ENCODE peak calls at places on chromosomes 7 and 10, in eight cellular contexts. O, W, F, A, R, Q, J and M are unnamed samples.

GRCh38 chr10:132978542-132978941 is 36.2 kb upstream of the CFAP46 start:
- DNase-seq in O (no peak), W (no peak), F (no peak), A (no peak), R (peak; percentile 22), Q (no peak), J (peak; percentile 6), M (peak; percentile 1)

GRCh38 chr10:100008142-100008522 is 1.6 kb downstream of the DNMBP start:
- DNase-seq in O (no peak), W (no peak), F (peak; percentile 61), A (no peak), R (no peak), Q (peak; percentile 35), J (no peak), M (no peak)

GRCh38 chr10:24744966-24745365 is 21.3 kb upstream of the ARHGAP21 start:
- DNase-seq in O (no peak), W (no peak), F (no peak), A (no peak), R (no peak), Q (no peak), J (no peak), M (no peak)

GRCh38 chr7:1755783-1756626 is 85.9 kb downstream of the ELFN1 start:
- DNase-seq in O (no peak), W (no peak), F (no peak), A (no peak), R (no peak), Q (no peak), J (no peak), M (no peak)

GRCh38 chr7:43479543-43479942 is 103.4 kb upstream of the STK17A start:
- DNase-seq in O (no peak), W (no peak), F (no peak), A (no peak), R (no peak), Q (no peak), J (no peak), M (no peak)

GRCh38 chr10:28381903-28382347 is 79.1 kb upstream of the MPP7 start:
- DNase-seq in O (peak; percentile 76), W (peak; percentile 81), F (peak; percentile 92), A (peak; percentile 85), R (peak; percentile 62), Q (peak; percentile 94), J (peak; percentile 61), M (peak; percentile 89)

GRCh38 chr10:80277016-80277415 is 12.4 kb downstream of the MAT1A start:
- DNase-seq in O (no peak), W (no peak), F (no peak), A (no peak), R (no peak), Q (no peak), J (no peak), M (no peak)

GRCh38 chr10:44911081-44911540 is at the start of gene TMEM72:
- DNase-seq in O (peak; percentile 63), W (peak; percentile 52), F (no peak), A (peak; percentile 79), R (peak; percentile 27), Q (no peak), J (no peak), M (peak; percentile 41)

GRCh38 chr10:49220031-49220430 is 31.8 kb upstream of the TMEM273 start:
- DNase-seq in O (no peak), W (no peak), F (no peak), A (no peak), R (no peak), Q (no peak), J (no peak), M (no peak)

DNA sequence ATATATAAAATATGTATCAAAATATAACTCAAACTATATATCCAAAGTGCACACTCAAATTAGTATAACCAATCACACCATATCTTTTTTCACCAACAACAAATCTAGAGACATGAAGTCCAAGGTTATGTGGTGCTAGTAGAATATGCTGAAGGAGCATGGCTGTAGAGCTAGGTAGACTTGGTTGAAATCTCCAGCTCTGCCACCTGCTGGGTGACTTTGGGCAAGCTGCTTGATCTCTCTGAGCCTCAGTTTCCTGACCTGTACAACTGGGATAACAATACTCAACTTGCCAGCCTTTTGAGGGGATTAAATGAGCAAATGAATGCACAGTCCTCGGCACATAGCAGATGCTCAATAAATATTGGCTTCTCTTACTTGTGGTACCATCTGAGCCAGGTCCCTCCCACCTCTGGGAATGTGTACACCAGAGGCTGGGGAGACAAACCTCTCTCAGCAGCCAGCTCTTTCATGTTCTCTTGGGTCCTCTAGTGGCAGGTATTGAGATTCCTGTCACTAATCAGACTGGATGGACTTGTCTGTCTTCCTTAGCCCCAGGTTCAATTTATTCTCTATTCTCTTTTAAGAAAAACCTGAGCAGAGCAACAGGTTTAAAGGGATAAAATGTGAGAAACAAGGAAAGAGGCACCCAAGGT is 94.3 kb upstream of the PDE1C start:
- DNase-seq in O (no peak), W (peak; percentile 64), F (peak; percentile 77), A (peak; percentile 79), R (peak; percentile 12), Q (peak; percentile 36), J (no peak), M (no peak)
- TF ChIP-seq CTCF in O (peak; percentile 61), W (peak; percentile 78), F (peak; percentile 50), A (peak; percentile 92), R (peak; percentile 84), Q (peak; percentile 39), J (peak; percentile 67), M (peak; percentile 51)

GRCh38 chr10:120578890-120579289 is 121.9 kb downstream of the PLPP4 start:
- DNase-seq in O (no peak), W (no peak), F (no peak), A (no peak), R (no peak), Q (no peak), J (no peak), M (no peak)
- TF ChIP-seq CTCF in O (no peak), W (peak; percentile 47), F (no peak), A (no peak), R (no peak), Q (no peak), J (no peak), M (no peak)

DNA sequence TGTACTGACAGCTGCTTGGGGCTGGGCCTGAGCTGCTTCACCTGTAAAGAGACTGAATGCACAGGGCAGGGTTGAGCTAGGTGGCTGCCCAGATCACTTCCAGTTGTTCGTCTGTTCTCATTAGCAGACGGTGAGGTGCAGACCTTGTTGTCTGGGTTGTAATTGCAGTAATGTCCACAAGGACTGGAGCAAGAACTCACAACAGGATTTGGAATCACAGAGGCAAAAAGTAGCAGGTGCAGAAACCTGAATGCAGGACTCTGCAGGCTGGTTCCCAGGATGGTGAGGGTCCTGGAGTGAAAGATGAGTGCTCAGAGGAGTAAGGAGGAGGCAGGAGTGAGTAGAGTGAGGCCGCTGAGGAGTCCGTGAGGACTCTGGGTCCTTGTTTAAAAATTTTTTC is 9.2 kb downstream of the ZSCAN25 start:
- DNase-seq in O (no peak), W (no peak), F (no peak), A (no peak), R (no peak), Q (no peak), J (no peak), M (no peak)
- TF ChIP-seq CTCF in O (no peak), W (no peak), F (no peak), A (no peak), R (no peak), Q (no peak), J (no peak), M (peak; percentile 17)

GRCh38 chr7:79302281-79302680 is 151.2 kb downstream of the MAGI2 start:
- DNase-seq in O (no peak), W (no peak), F (no peak), A (no peak), R (no peak), Q (no peak), J (no peak), M (no peak)

GRCh38 chr7:79293655-79294142 is 159.8 kb downstream of the MAGI2 start:
- DNase-seq in O (no peak), W (no peak), F (peak; percentile 6), A (peak; percentile 55), R (no peak), Q (no peak), J (no peak), M (no peak)

GRCh38 chr7:79296553-79297320 is 156.7 kb downstream of the MAGI2 start:
- DNase-seq in O (no peak), W (no peak), F (no peak), A (no peak), R (no peak), Q (no peak), J (no peak), M (no peak)

GRCh38 chr7:79301419-79301818 is 152.0 kb downstream of the MAGI2 start:
- DNase-seq in O (no peak), W (no peak), F (no peak), A (no peak), R (no peak), Q (no peak), J (no peak), M (no peak)

DNA sequence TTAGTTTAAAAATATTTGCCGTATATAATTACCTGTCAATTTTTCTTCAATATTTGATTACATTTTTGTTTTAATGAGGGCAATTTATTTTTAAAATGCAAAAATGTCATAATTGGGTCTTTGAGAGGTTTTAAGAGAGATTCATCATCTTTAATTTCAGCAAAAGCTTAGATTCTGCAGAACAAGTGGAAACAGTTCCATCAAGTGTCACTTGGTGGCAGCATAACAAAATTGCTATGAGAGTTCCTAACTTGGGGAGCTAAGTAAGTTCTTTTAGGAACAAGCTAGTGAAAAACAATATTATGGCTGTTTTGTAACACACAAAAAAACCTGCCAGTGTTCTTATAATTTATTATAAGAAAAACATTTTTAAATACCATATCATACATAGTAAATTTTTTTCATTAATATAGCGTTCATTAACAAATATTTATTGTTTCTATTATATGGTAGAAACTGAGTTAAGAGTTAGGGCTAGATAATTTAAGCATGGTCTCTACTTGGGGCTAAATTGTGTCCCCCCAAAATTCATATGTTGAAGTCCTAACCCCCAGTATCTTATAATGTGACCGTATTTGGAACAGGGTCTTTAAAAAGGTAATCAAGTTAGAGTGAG is 155.2 kb downstream of the MAGI2 start:
- DNase-seq in O (no peak), W (no peak), F (peak; percentile 80), A (peak; percentile 24), R (peak; percentile 55), Q (peak; percentile 50), J (no peak), M (peak; percentile 23)
- TF ChIP-seq CTCF in O (peak; percentile 81), W (peak; percentile 84), F (peak; percentile 81), A (no peak), R (peak; percentile 97), Q (peak; percentile 69), J (peak; percentile 81), M (peak; percentile 75)

GRCh38 chr7:16066805-16067459 is 354.4 kb downstream of the CRPPA start:
- DNase-seq in O (no peak), W (no peak), F (peak; percentile 40), A (no peak), R (no peak), Q (no peak), J (no peak), M (no peak)

GRCh38 chr7:16070806-16071205 is 350.5 kb downstream of the CRPPA start:
- DNase-seq in O (no peak), W (no peak), F (no peak), A (no peak), R (no peak), Q (no peak), J (no peak), M (no peak)

GRCh38 chr7:16067695-16068094 is 353.6 kb downstream of the CRPPA start:
- DNase-seq in O (no peak), W (no peak), F (no peak), A (no peak), R (no peak), Q (no peak), J (no peak), M (no peak)

GRCh38 chr7:16071246-16071857 is 350.0 kb downstream of the CRPPA start:
- DNase-seq in O (no peak), W (no peak), F (peak; percentile 80), A (peak; percentile 34), R (peak; percentile 39), Q (no peak), J (no peak), M (no peak)
- TF ChIP-seq CTCF in O (peak; percentile 90), W (peak; percentile 91), F (peak; percentile 61), A (peak; percentile 86), R (peak; percentile 94), Q (peak; percentile 92), J (peak; percentile 91), M (peak; percentile 93)